ENCODE peak calls at places on chromosome 1, in nine cellular contexts. G is activated CD4-positive, alpha-beta T cell treated with anti-CD3 and anti-CD28 coated beads, Interleukin-2, amount 10 ng/mL, durations not matched to agents 7 days and 5 days; D is NCI-H2081 treated with DMSO at 0.1 percent for 48 hours; Z is adrenal gland; R is fibroblast of gingiva; O is stimulated activated CD4-positive, alpha-beta T cell treated with anti-CD3 and anti-CD28 coated beads, Interleukin-1b, Interleukin-23, amount 100 ng/mL, for 24 hours; Y is A172; I is iris pigment epithelial cell; V is ovary. U is an unnamed sample.

GRCh38 chr1:218439541-218440295 is 94.6 kb downstream of the TGFB2 start:
- DNase-seq in Y (no peak), I (peak), V (no peak), R (peak), O (no peak), Z (no peak), G (no peak), D (no peak), U (peak)

GRCh38 chr1:1986451-1987141 is 17.0 kb downstream of the CFAP74 start:
- DNase-seq in O (no peak), V (no peak), I (no peak), Y (no peak), D (no peak), Z (no peak), R (no peak), G (no peak), U (peak)

GRCh38 chr1:218611916-218612580 is 266.9 kb downstream of the TGFB2 start:
- DNase-seq in D (no peak), G (no peak), I (no peak), R (no peak), O (no peak), V (no peak), Z (no peak), Y (no peak), U (no peak)

GRCh38 chr1:26164036-26164927 is 4.5 kb downstream of the C1orf232 start:
- DNase-seq in I (no peak), O (peak), G (peak), R (no peak), V (peak), D (no peak), Y (no peak), Z (peak), U (peak)

GRCh38 chr1:36008546-36009197 is 75.2 kb upstream of the TEKT2 start:
- DNase-seq in D (no peak), G (no peak), R (no peak), V (no peak), I (peak), O (no peak), Z (peak), Y (peak), U (no peak)

GRCh38 chr1:44464361-44464760 is 59.3 kb downstream of the RNF220 start:
- DNase-seq in Y (peak), R (no peak), G (no peak), I (no peak), O (no peak), D (no peak), V (no peak), Z (no peak), U (no peak)

GRCh38 chr1:201348211-201348566 is 29.3 kb downstream of the TNNT2 start:
- DNase-seq in R (peak), I (peak), Z (no peak), D (no peak), O (no peak), V (no peak), Y (peak), G (peak), U (peak)

GRCh38 chr1:191343816-191344215 is 814.4 kb upstream of the RGS18 start:
- DNase-seq in V (no peak), Z (no peak), D (no peak), R (no peak), G (no peak), I (peak), Y (peak), O (no peak), U (no peak)

GRCh38 chr1:64915381-64916274 is 50.7 kb downstream of the JAK1 start:
- DNase-seq in O (no peak), V (no peak), Y (peak), G (no peak), R (peak), D (no peak), Z (no peak), I (peak), U (peak)

GRCh38 chr1:20449736-20450311 is 36.2 kb downstream of the CAMK2N1 start:
- DNase-seq in Y (no peak), V (no peak), O (no peak), D (no peak), R (peak), G (no peak), Z (no peak), I (peak), U (no peak)

GRCh38 chr1:91553196-91553595 is 52.5 kb downstream of the CDC7 start:
- DNase-seq in I (peak), D (no peak), R (peak), Z (peak), V (no peak), G (no peak), Y (no peak), O (no peak), U (no peak)

GRCh38 chr1:150473659-150474058 is 13.6 kb upstream of the TARS2 start:
- DNase-seq in Y (no peak), O (no peak), R (no peak), I (peak), D (no peak), G (no peak), V (peak), Z (peak), U (no peak)

GRCh38 chr1:242890211-242890741 is 364.8 kb downstream of the CEP170 start:
- DNase-seq in D (no peak), V (no peak), Z (peak), Y (no peak), O (no peak), I (peak), G (no peak), R (no peak), U (peak)

GRCh38 chr1:201488817-201489581 is 17.9 kb downstream of the CSRP1 start:
- DNase-seq in V (no peak), R (peak), Z (peak), G (no peak), I (peak), O (no peak), Y (peak), D (no peak), U (no peak)